ENCODE peak calls at places on chromosomes 3 and 15, in seven cellular contexts. One of them, this sample, is unnamed.

GRCh38 chr3:132228923-132229322 is 88.3 kb upstream of the ACP3 start:
- DNase-seq in pancreas: no peak
- DNase-seq in astrocyte of the spinal cord: peak
- DNase-seq in brain microvascular endothelial cell: peak
- DNase-seq in AG09309: no peak
- DNase-seq in activated B cell treated with CpG ODN at 0.5 μM for 24 hours: no peak
- DNase-seq in PC-3: peak
- DNase-seq in this sample: peak

GRCh38 chr3:184419171-184419570 is 39.3 kb downstream of the CHRD start:
- DNase-seq in astrocyte of the spinal cord: no peak
- DNase-seq in AG09309: no peak
- DNase-seq in activated B cell treated with CpG ODN at 0.5 μM for 24 hours: no peak
- DNase-seq in PC-3: no peak
- DNase-seq in brain microvascular endothelial cell: no peak
- DNase-seq in pancreas: no peak
- DNase-seq in this sample: no peak

GRCh38 chr15:82132742-82133141 is 86.9 kb upstream of the MEX3B start:
- DNase-seq in pancreas: no peak
- DNase-seq in activated B cell treated with CpG ODN at 0.5 μM for 24 hours: no peak
- DNase-seq in PC-3: peak
- DNase-seq in brain microvascular endothelial cell: peak
- DNase-seq in AG09309: peak
- DNase-seq in astrocyte of the spinal cord: peak
- DNase-seq in this sample: no peak

GRCh38 chr15:94056314-94056713 is 175.0 kb upstream of the MCTP2 start:
- DNase-seq in PC-3: peak
- DNase-seq in activated B cell treated with CpG ODN at 0.5 μM for 24 hours: no peak
- DNase-seq in pancreas: no peak
- DNase-seq in astrocyte of the spinal cord: peak
- DNase-seq in brain microvascular endothelial cell: no peak
- DNase-seq in AG09309: peak
- DNase-seq in this sample: no peak

GRCh38 chr3:52314495-52314894 is 1.6 kb upstream of the DNAH1 start:
- DNase-seq in PC-3: no peak
- DNase-seq in astrocyte of the spinal cord: no peak
- DNase-seq in brain microvascular endothelial cell: no peak
- DNase-seq in pancreas: no peak
- DNase-seq in activated B cell treated with CpG ODN at 0.5 μM for 24 hours: no peak
- DNase-seq in AG09309: no peak
- DNase-seq in this sample: no peak

GRCh38 chr3:166810741-166811445 is 569.2 kb downstream of the ZBBX start:
- DNase-seq in brain microvascular endothelial cell: no peak
- DNase-seq in pancreas: no peak
- DNase-seq in PC-3: no peak
- DNase-seq in activated B cell treated with CpG ODN at 0.5 μM for 24 hours: no peak
- DNase-seq in AG09309: no peak
- DNase-seq in astrocyte of the spinal cord: no peak
- DNase-seq in this sample: no peak

GRCh38 chr15:76057332-76058000 is 2.3 kb upstream of the TMEM266 start:
- DNase-seq in brain microvascular endothelial cell: peak
- DNase-seq in PC-3: peak
- DNase-seq in activated B cell treated with CpG ODN at 0.5 μM for 24 hours: no peak
- DNase-seq in AG09309: peak
- DNase-seq in astrocyte of the spinal cord: peak
- DNase-seq in pancreas: no peak
- DNase-seq in this sample: peak

GRCh38 chr3:116423945-116424344 is 21.3 kb downstream of the LSAMP start:
- DNase-seq in pancreas: no peak
- DNase-seq in astrocyte of the spinal cord: peak
- DNase-seq in AG09309: no peak
- DNase-seq in brain microvascular endothelial cell: no peak
- DNase-seq in PC-3: no peak
- DNase-seq in activated B cell treated with CpG ODN at 0.5 μM for 24 hours: no peak
- DNase-seq in this sample: no peak

GRCh38 chr15:95604634-95605036 is 725.9 kb upstream of the NR2F2 start:
- DNase-seq in PC-3: peak
- DNase-seq in astrocyte of the spinal cord: peak
- DNase-seq in activated B cell treated with CpG ODN at 0.5 μM for 24 hours: no peak
- DNase-seq in brain microvascular endothelial cell: no peak
- DNase-seq in AG09309: peak
- DNase-seq in pancreas: no peak
- DNase-seq in this sample: no peak

GRCh38 chr15:38076806-38077205 is 142.4 kb downstream of the TMCO5A start:
- DNase-seq in astrocyte of the spinal cord: peak
- DNase-seq in AG09309: no peak
- DNase-seq in activated B cell treated with CpG ODN at 0.5 μM for 24 hours: peak
- DNase-seq in PC-3: no peak
- DNase-seq in brain microvascular endothelial cell: no peak
- DNase-seq in pancreas: no peak
- DNase-seq in this sample: no peak

GRCh38 chr3:42118762-42119361 is 27.7 kb downstream of the TRAK1 start:
- DNase-seq in astrocyte of the spinal cord: peak
- DNase-seq in AG09309: no peak
- DNase-seq in brain microvascular endothelial cell: peak
- DNase-seq in activated B cell treated with CpG ODN at 0.5 μM for 24 hours: no peak
- DNase-seq in pancreas: no peak
- DNase-seq in PC-3: peak
- DNase-seq in this sample: peak

GRCh38 chr3:128794067-128794768 is 68.2 kb downstream of the RAB7A start:
- DNase-seq in astrocyte of the spinal cord: peak
- DNase-seq in activated B cell treated with CpG ODN at 0.5 μM for 24 hours: no peak
- DNase-seq in pancreas: no peak
- DNase-seq in PC-3: peak
- DNase-seq in brain microvascular endothelial cell: peak
- DNase-seq in AG09309: peak
- DNase-seq in this sample: peak

GRCh38 chr3:64291956-64292355 is 66.7 kb upstream of the PRICKLE2 start:
- DNase-seq in PC-3: no peak
- DNase-seq in pancreas: no peak
- DNase-seq in astrocyte of the spinal cord: no peak
- DNase-seq in brain microvascular endothelial cell: peak
- DNase-seq in AG09309: peak
- DNase-seq in activated B cell treated with CpG ODN at 0.5 μM for 24 hours: no peak
- DNase-seq in this sample: no peak

GRCh38 chr3:71662553-71662952 is 62.6 kb downstream of the EIF4E3 start:
- DNase-seq in pancreas: no peak
- DNase-seq in astrocyte of the spinal cord: no peak
- DNase-seq in PC-3: no peak
- DNase-seq in activated B cell treated with CpG ODN at 0.5 μM for 24 hours: no peak
- DNase-seq in AG09309: no peak
- DNase-seq in brain microvascular endothelial cell: no peak
- DNase-seq in this sample: no peak

GRCh38 chr3:42262525-42262924 is 3.5 kb downstream of the CCK start:
- DNase-seq in brain microvascular endothelial cell: no peak
- DNase-seq in astrocyte of the spinal cord: peak
- DNase-seq in pancreas: no peak
- DNase-seq in PC-3: peak
- DNase-seq in AG09309: peak
- DNase-seq in activated B cell treated with CpG ODN at 0.5 μM for 24 hours: no peak
- DNase-seq in this sample: no peak

GRCh38 chr3:184592411-184593200 is 31.0 kb downstream of the EPHB3 start:
- DNase-seq in astrocyte of the spinal cord: no peak
- DNase-seq in pancreas: peak
- DNase-seq in brain microvascular endothelial cell: no peak
- DNase-seq in PC-3: no peak
- DNase-seq in activated B cell treated with CpG ODN at 0.5 μM for 24 hours: no peak
- DNase-seq in AG09309: no peak
- DNase-seq in this sample: no peak

GRCh38 chr3:13133011-13133410 is 59.8 kb upstream of the IQSEC1 start:
- DNase-seq in brain microvascular endothelial cell: no peak
- DNase-seq in PC-3: no peak
- DNase-seq in AG09309: no peak
- DNase-seq in astrocyte of the spinal cord: no peak
- DNase-seq in pancreas: no peak
- DNase-seq in activated B cell treated with CpG ODN at 0.5 μM for 24 hours: no peak
- DNase-seq in this sample: no peak

GRCh38 chr3:133238015-133238414 is 161.8 kb upstream of the BFSP2 start:
- DNase-seq in astrocyte of the spinal cord: peak
- DNase-seq in brain microvascular endothelial cell: peak
- DNase-seq in AG09309: no peak
- DNase-seq in PC-3: no peak
- DNase-seq in pancreas: no peak
- DNase-seq in activated B cell treated with CpG ODN at 0.5 μM for 24 hours: no peak
- DNase-seq in this sample: no peak

GRCh38 chr3:126472277-126473006 is 3.2 kb downstream of the ZXDC start:
- DNase-seq in PC-3: peak
- DNase-seq in pancreas: peak
- DNase-seq in brain microvascular endothelial cell: peak
- DNase-seq in AG09309: peak
- DNase-seq in activated B cell treated with CpG ODN at 0.5 μM for 24 hours: no peak
- DNase-seq in astrocyte of the spinal cord: peak
- DNase-seq in this sample: peak

GRCh38 chr15:44385344-44385942 is 42.0 kb upstream of the CTDSPL2 start:
- DNase-seq in PC-3: no peak
- DNase-seq in pancreas: no peak
- DNase-seq in activated B cell treated with CpG ODN at 0.5 μM for 24 hours: no peak
- DNase-seq in brain microvascular endothelial cell: no peak
- DNase-seq in astrocyte of the spinal cord: no peak
- DNase-seq in AG09309: no peak
- DNase-seq in this sample: no peak

GRCh38 chr3:190504354-190505125 is 9.3 kb upstream of the IL1RAP start:
- DNase-seq in brain microvascular endothelial cell: no peak
- DNase-seq in astrocyte of the spinal cord: no peak
- DNase-seq in pancreas: no peak
- DNase-seq in activated B cell treated with CpG ODN at 0.5 μM for 24 hours: no peak
- DNase-seq in AG09309: no peak
- DNase-seq in PC-3: no peak
- DNase-seq in this sample: no peak
- TF ChIP-seq CTCF in brain microvascular endothelial cell: peak
- TF ChIP-seq CTCF in astrocyte of the spinal cord: peak
- TF ChIP-seq CTCF in pancreas: no peak
- TF ChIP-seq CTCF in activated B cell treated with CpG ODN at 0.5 μM for 24 hours: no peak
- TF ChIP-seq CTCF in AG09309: no peak
- TF ChIP-seq CTCF in PC-3: peak
- TF ChIP-seq CTCF in this sample: no peak

DNA sequence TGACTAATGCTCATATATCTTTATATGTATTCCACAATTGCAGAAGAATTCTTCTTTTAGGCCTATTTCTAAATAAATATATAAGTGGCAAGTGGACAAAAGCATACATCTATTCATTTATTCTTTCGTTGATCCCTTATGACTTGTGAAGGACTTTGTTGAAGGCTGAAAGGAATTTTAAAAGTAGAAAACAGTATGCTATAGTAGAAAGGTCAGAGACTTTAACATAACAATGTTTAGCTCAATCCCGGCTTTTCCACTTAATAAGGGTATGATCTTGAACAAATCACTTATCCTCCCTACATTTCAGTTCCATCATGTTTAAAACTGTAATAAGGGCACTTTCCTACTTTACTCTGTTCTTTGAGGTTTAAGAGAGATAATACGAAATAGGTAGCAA is 672.9 kb downstream of the MECOM start:
- DNase-seq in astrocyte of the spinal cord: no peak
- DNase-seq in pancreas: no peak
- DNase-seq in AG09309: no peak
- DNase-seq in PC-3: no peak
- DNase-seq in brain microvascular endothelial cell: no peak
- DNase-seq in activated B cell treated with CpG ODN at 0.5 μM for 24 hours: no peak
- DNase-seq in this sample: no peak
- TF ChIP-seq CTCF in astrocyte of the spinal cord: no peak
- TF ChIP-seq CTCF in pancreas: no peak
- TF ChIP-seq CTCF in AG09309: no peak
- TF ChIP-seq CTCF in PC-3: no peak
- TF ChIP-seq CTCF in brain microvascular endothelial cell: no peak
- TF ChIP-seq CTCF in activated B cell treated with CpG ODN at 0.5 μM for 24 hours: no peak
- TF ChIP-seq CTCF in this sample: no peak

GRCh38 chr15:28086175-28086703 is 12.9 kb downstream of the OCA2 start:
- DNase-seq in PC-3: peak
- DNase-seq in activated B cell treated with CpG ODN at 0.5 μM for 24 hours: no peak
- DNase-seq in AG09309: no peak
- DNase-seq in brain microvascular endothelial cell: peak
- DNase-seq in astrocyte of the spinal cord: peak
- DNase-seq in pancreas: no peak
- DNase-seq in this sample: peak
- TF ChIP-seq CTCF in PC-3: peak
- TF ChIP-seq CTCF in activated B cell treated with CpG ODN at 0.5 μM for 24 hours: no peak
- TF ChIP-seq CTCF in AG09309: peak
- TF ChIP-seq CTCF in brain microvascular endothelial cell: peak
- TF ChIP-seq CTCF in astrocyte of the spinal cord: peak
- TF ChIP-seq CTCF in pancreas: peak
- TF ChIP-seq CTCF in this sample: peak

GRCh38 chr15:48406911-48407310 is 75.7 kb downstream of the DUT start:
- DNase-seq in activated B cell treated with CpG ODN at 0.5 μM for 24 hours: no peak
- DNase-seq in pancreas: no peak
- DNase-seq in astrocyte of the spinal cord: no peak
- DNase-seq in PC-3: no peak
- DNase-seq in AG09309: no peak
- DNase-seq in brain microvascular endothelial cell: no peak
- DNase-seq in this sample: peak
- TF ChIP-seq CTCF in activated B cell treated with CpG ODN at 0.5 μM for 24 hours: no peak
- TF ChIP-seq CTCF in pancreas: no peak
- TF ChIP-seq CTCF in astrocyte of the spinal cord: peak
- TF ChIP-seq CTCF in PC-3: peak
- TF ChIP-seq CTCF in AG09309: peak
- TF ChIP-seq CTCF in brain microvascular endothelial cell: peak
- TF ChIP-seq CTCF in this sample: no peak

GRCh38 chr15:70259640-70260066 is 161.9 kb upstream of the TLE3 start:
- DNase-seq in astrocyte of the spinal cord: no peak
- DNase-seq in pancreas: peak
- DNase-seq in PC-3: no peak
- DNase-seq in AG09309: no peak
- DNase-seq in activated B cell treated with CpG ODN at 0.5 μM for 24 hours: no peak
- DNase-seq in brain microvascular endothelial cell: no peak
- DNase-seq in this sample: no peak
- TF ChIP-seq CTCF in astrocyte of the spinal cord: no peak
- TF ChIP-seq CTCF in pancreas: no peak
- TF ChIP-seq CTCF in PC-3: no peak
- TF ChIP-seq CTCF in AG09309: no peak
- TF ChIP-seq CTCF in activated B cell treated with CpG ODN at 0.5 μM for 24 hours: no peak
- TF ChIP-seq CTCF in brain microvascular endothelial cell: peak
- TF ChIP-seq CTCF in this sample: no peak

This sample was measured in activated CD8-positive, alpha-beta T cell treated with anti-CD3 and anti-CD28 coated beads for 36 hours.